ENCODE peak calls at places on chromosomes 4 and X, in seven cellular contexts. U is brain microvascular endothelial cell, W is bronchial epithelial cell, L is cardiac fibroblast, A is left lung, J is fibroblast of the aortic adventitia, X is dorsolateral prefrontal cortex. C is an unnamed sample.

GRCh38 chr4:3295837-3296624 is 3.2 kb downstream of the RGS12 start:
- DNase-seq in U (no peak), W (no peak), L (no peak), A (peak), J (no peak), X (peak), C (no peak)

GRCh38 chr4:123804171-123804721 is 407.7 kb downstream of the SPRY1 start:
- DNase-seq in U (no peak), W (no peak), L (no peak), A (no peak), J (no peak), X (no peak), C (no peak)

GRCh38 chrX:50941638-50942037 is 31.1 kb downstream of the BMP15 start:
- DNase-seq in U (no peak), W (no peak), L (no peak), A (peak), J (no peak), X (peak), C (no peak)

GRCh38 chrX:151402719-151403390 is 5.8 kb downstream of the VMA21 start:
- DNase-seq in U (no peak), W (no peak), L (no peak), A (no peak), J (no peak), X (no peak), C (no peak)

GRCh38 chr4:143437937-143438336 is 75.6 kb upstream of the SMARCA5 start:
- DNase-seq in U (no peak), W (no peak), L (no peak), A (no peak), J (no peak), X (no peak), C (no peak)

GRCh38 chr4:124423160-124423559 is 289.4 kb downstream of the ANKRD50 start:
- DNase-seq in U (peak), W (peak), L (peak), A (no peak), J (peak), X (no peak), C (peak)

GRCh38 chr4:153974452-153974851 is 185.6 kb upstream of the SFRP2 start:
- DNase-seq in U (no peak), W (no peak), L (no peak), A (no peak), J (no peak), X (no peak), C (no peak)

GRCh38 chr4:35925806-35926205 is 318.5 kb downstream of the ARAP2 start:
- DNase-seq in U (no peak), W (no peak), L (no peak), A (no peak), J (no peak), X (no peak), C (no peak)

GRCh38 chr4:23788460-23788859 is 101.4 kb downstream of the PPARGC1A start:
- DNase-seq in U (no peak), W (peak), L (peak), A (no peak), J (peak), X (no peak), C (peak)

GRCh38 chrX:140918398-140919043 is 83.9 kb upstream of the SPANXB1 start:
- DNase-seq in U (peak), W (peak), L (peak), A (no peak), J (peak), X (no peak), C (peak)

GRCh38 chr4:3311489-3312171 is 18.8 kb downstream of the RGS12 start:
- DNase-seq in U (no peak), W (peak), L (no peak), A (no peak), J (no peak), X (peak), C (no peak)

GRCh38 chr4:181688416-181688815 is 554.8 kb upstream of the TENM3 start:
- DNase-seq in U (peak), W (no peak), L (no peak), A (no peak), J (no peak), X (no peak), C (no peak)

GRCh38 chrX:24259544-24260240 is 54.2 kb downstream of the SUPT20HL2 start:
- DNase-seq in U (peak), W (peak), L (peak), A (no peak), J (peak), X (no peak), C (peak)

DNA sequence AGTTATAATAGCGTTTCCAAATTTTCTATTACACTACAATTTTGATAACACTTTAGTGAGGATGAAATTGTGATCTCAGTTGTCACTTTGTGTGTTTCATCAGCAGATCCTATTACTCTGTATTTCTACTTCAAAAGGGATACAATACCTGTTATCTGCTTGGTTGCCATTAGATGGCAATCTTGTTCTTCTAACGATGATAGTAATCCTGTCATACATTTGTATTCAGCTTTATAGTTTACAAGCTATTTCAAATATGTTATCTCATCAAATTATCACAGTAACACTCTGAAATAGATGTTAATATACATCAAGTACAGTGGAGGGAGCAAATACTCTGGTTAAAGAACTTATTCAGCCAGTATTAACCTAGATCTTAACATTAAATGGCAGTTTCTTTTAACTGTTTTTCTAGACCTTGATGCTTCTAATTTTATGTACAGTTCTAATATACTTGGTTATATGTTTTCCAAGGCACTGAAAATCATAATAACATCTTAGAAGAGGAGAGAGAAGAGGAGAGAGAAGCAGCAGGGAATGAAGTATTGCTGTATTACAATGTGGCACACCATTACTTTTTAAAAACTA is 292.0 kb downstream of the CCSER1 start:
- DNase-seq in U (no peak), W (peak), L (peak), A (no peak), J (peak), X (no peak), C (peak)
- TF ChIP-seq CTCF in U (peak), W (peak), L (peak), A (peak), J (peak), X (peak), C (peak)

GRCh38 chr4:146333187-146333894 is 119.0 kb downstream of the REELD1 start:
- DNase-seq in U (peak), W (peak), L (peak), A (no peak), J (peak), X (no peak), C (peak)
- H3K4me3 ChIP-seq in U (no peak), W (no peak), L (no peak), A (no peak), J (peak), X (no peak), C (no peak)

GRCh38 chrX:8235026-8235425 is 64.0 kb upstream of the VCX2 start:
- DNase-seq in U (peak), W (peak), L (peak), A (no peak), J (peak), X (no peak), C (peak)

GRCh38 chrX:8242431-8242830 is 71.4 kb upstream of the VCX2 start:
- DNase-seq in U (no peak), W (no peak), L (peak), A (no peak), J (no peak), X (no peak), C (peak)

GRCh38 chrX:8233091-8233490 is 62.0 kb upstream of the VCX2 start:
- DNase-seq in U (peak), W (no peak), L (peak), A (no peak), J (no peak), X (no peak), C (peak)

DNA sequence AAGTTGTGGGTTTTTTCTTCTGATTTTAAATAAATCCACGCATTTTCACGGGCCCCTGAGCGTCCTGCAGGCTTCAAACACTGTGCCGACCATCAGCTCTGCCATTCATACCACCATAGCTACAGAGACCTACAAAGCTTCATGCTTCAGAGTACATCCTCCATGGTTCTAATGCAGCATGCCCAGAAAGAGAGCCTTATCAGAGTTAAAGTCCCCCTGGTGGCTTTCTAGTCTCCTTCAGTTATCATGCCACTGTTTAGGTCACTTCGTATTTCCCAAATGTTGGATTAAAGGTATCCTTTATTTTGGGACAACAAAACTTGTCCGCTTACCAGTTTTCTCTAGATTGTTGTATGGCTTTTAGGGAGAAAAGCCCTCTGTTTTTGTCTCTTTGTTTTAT is 66.7 kb upstream of the VCX2 start:
- DNase-seq in U (no peak), W (no peak), L (no peak), A (no peak), J (no peak), X (no peak), C (no peak)
- TF ChIP-seq CTCF in U (no peak), W (no peak), L (no peak), A (no peak), J (no peak), X (no peak), C (no peak)

GRCh38 chrX:64428371-64428770 is 33.1 kb upstream of the MTMR8 start:
- DNase-seq in U (no peak), W (no peak), L (no peak), A (no peak), J (no peak), X (no peak), C (no peak)
- H3K4me3 ChIP-seq in U (no peak), W (no peak), L (no peak), A (no peak), J (no peak), X (no peak), C (no peak)

GRCh38 chr4:4763815-4764202 is 95.7 kb upstream of the MSX1 start:
- DNase-seq in U (peak), W (peak), L (no peak), A (no peak), J (no peak), X (no peak), C (peak)
- TF ChIP-seq CTCF in U (no peak), W (no peak), L (no peak), A (no peak), J (no peak), X (no peak), C (no peak)

GRCh38 chrX:13662537-13662841 is 9.5 kb downstream of the TCEANC start:
- DNase-seq in U (no peak), W (no peak), L (peak), A (no peak), J (peak), X (no peak), C (peak)
- H3K4me3 ChIP-seq in U (no peak), W (no peak), L (no peak), A (no peak), J (no peak), X (no peak), C (no peak)